ENCODE peak calls at places on chromosomes 5 and 9, in four cellular contexts. O is GM12878, J is endothelial cell of umbilical vein, C is IMR-90. I is an unnamed sample. For H3K4me1, the result is how much of the 10 kb centered on the place peaks cover.

GRCh38 chr5:145718956-145719355 is 116.2 kb downstream of the PRELID2 start:
- DNase-seq in O (no peak), J (peak), C (peak), I (no peak)

GRCh38 chr5:10352404-10353240 is 873 bp upstream of the MARCHF6 start:
- DNase-seq in O (peak), J (no peak), C (peak), I (peak)

GRCh38 chr5:57662991-57663390 is 180.4 kb upstream of the ACTBL2 start:
- DNase-seq in O (no peak), J (peak), C (peak), I (no peak)

GRCh38 chr9:125820100-125820804 is 73.1 kb downstream of the PBX3 start:
- DNase-seq in O (no peak), J (no peak), C (no peak), I (no peak)

GRCh38 chr5:100856462-100856861 is 46.6 kb downstream of the ST8SIA4 start:
- DNase-seq in O (no peak), J (no peak), C (no peak), I (no peak)

GRCh38 chr9:96061293-96061987 is 185.9 kb downstream of the ERCC6L2 start:
- DNase-seq in O (no peak), J (peak), C (peak), I (peak)

GRCh38 chr5:121445511-121445910 is 406.2 kb upstream of the FTMT start:
- DNase-seq in O (no peak), J (no peak), C (no peak), I (no peak)

GRCh38 chr5:82358454-82358853 is 80.3 kb upstream of the RPS23 start:
- DNase-seq in O (no peak), J (no peak), C (peak), I (no peak)

GRCh38 chr9:127634021-127634420 is 21.9 kb downstream of the STXBP1 start:
- DNase-seq in O (no peak), J (peak), C (no peak), I (no peak)

GRCh38 chr9:130036099-130036498 is 6.9 kb downstream of the FNBP1 start:
- DNase-seq in O (no peak), J (peak), C (peak), I (no peak)

GRCh38 chr5:128913551-128913950 is 51.7 kb upstream of the SLC27A6 start:
- DNase-seq in O (no peak), J (no peak), C (no peak), I (no peak)

GRCh38 chr5:88979244-88979643 is 96.3 kb upstream of the MEF2C start:
- DNase-seq in O (peak), J (no peak), C (peak), I (no peak)

GRCh38 chr9:642014-642413 is 199.5 kb upstream of the DMRT1 start:
- DNase-seq in O (no peak), J (peak), C (no peak), I (no peak)

GRCh38 chr9:132114102-132114707 is 34.5 kb upstream of the MED27 start:
- DNase-seq in O (no peak), J (peak), C (peak), I (peak)

GRCh38 chr9:126496781-126497667 is 116.7 kb upstream of the LMX1B start:
- DNase-seq in O (no peak), J (no peak), C (no peak), I (no peak)

GRCh38 chr5:166909040-166909439 is 1382.4 kb upstream of the WWC1 start:
- DNase-seq in O (no peak), J (no peak), C (no peak), I (no peak)

DNA sequence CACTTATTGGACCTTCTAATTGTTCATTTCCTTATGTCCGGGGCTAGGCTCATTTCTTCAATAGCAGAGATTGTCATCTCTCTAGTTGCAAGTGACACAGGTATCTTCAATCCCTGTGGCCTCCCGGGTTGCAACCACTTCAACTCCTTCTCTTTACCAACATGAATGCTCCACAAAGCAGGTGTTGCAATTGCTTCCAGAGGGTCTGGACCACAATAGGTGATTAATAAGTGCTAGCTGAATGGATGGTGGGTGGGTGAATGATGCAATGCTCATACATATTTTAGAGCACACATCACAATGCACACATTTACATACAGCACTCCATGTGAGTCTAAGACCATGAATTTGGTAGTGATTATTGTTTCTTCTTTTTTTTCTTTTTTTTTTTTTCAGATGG is 2.6 kb downstream of the CEMIP2 start:
- DNase-seq in O (no peak), J (no peak), C (peak), I (no peak)
- H3K4me1 ChIP-seq in O (under half), J (under half), C (under half), I (under half)

GRCh38 chr5:151459680-151460079 is 12.3 kb downstream of the SLC36A1 start:
- DNase-seq in O (no peak), J (no peak), C (peak), I (no peak)

GRCh38 chr5:151458314-151458713 is 10.9 kb downstream of the SLC36A1 start:
- DNase-seq in O (no peak), J (no peak), C (no peak), I (no peak)

GRCh38 chr5:151464101-151464500 is 16.7 kb downstream of the SLC36A1 start:
- DNase-seq in O (no peak), J (no peak), C (no peak), I (no peak)

GRCh38 chr5:151463137-151464029 is 16.0 kb downstream of the SLC36A1 start:
- DNase-seq in O (no peak), J (no peak), C (no peak), I (no peak)

DNA sequence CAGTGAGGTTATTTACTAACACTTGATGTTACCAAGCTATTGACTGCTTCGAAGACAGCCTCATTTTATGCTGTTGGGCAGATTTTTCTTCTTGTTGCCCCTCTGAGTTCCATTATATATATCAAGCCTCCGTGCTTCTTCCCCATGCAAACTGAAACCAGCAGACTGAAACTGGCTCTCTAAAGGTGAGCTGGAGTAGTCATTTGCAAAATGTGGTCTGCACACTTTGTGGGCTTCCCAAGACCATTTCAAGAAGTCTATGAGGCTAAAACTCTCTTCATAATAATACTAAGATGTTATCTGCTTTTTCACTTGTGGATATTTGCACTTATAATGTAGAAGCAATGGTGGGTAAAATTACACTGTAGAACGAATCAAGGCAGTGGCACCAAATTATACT is 13.9 kb downstream of the SLC36A1 start:
- DNase-seq in O (peak), J (no peak), C (no peak), I (no peak)
- TF ChIP-seq FOS in O (no peak), J (no peak), C (no peak), I (no peak)

DNA sequence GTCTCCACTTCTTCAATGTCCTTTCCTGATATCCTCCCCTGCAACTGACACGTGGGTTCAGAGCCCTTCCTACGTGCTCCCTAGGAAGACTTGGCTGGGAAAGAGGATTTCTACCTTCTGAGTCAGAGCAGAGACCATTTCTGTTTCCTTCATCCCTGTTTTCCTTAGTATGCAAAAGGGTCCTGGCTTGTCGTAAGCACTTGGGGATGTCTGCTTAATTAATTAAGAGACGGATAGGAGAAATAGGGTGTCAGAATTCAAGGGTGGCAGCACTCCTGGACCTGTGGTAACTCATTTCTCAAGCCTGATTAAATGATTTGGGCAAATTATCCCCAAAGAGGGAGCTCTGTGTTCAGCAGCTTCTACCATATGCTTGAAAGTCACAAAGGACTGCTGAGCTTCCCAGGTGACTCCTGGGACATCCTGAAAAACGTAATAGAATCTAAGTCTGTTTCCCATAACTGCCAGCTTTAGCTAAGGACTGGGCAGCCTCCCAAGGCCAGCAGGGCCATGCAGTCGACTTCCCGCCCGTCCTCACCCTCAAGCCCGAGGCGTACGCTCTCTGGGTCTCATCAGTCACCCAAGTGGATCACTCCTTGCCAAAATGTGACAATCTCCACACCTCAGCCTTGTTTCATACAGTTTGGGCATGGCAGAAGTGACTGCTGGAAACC is 20.5 kb downstream of the ABCA1 start:
- DNase-seq in O (no peak), J (peak), C (peak), I (no peak)
- H3K4me1 ChIP-seq in O (under half), J (under half), C (under half), I (under half)

DNA sequence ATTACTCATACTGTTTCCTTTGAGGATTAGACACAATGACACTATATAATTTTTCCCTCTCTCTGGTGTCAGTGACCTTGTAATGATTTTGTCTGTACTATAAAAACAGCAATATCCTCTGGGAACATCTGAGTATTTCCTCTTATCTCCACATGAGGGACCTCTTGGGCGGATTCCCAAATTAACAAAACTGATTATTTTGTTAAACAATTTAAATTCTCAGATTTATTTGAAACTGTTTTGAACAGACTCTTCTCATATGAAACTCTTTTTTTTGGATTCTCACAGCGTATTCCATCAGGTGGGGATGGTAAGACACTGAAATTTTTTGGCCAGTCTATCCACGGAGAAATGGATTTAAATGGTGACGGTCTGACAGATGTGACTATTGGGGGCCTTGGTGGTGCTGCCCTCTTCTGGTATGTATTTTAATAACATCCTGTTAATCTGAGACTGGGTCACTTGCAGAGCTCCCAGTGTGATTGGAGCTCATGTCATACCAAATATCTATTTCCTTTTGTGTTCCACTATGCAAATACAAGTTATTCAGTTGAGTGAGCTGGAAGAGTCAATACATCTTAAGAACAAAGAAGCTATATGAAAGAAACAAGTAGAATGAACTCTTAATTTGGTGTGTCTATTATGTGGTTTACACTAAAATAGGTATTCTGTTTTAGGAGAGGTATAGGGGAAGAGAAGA is 73.8 kb upstream of the ITGA2 start:
- DNase-seq in O (peak), J (peak), C (peak), I (peak)
- TF ChIP-seq FOS in O (no peak), J (no peak), C (no peak), I (no peak)